ENCODE peak calls at places on chromosome 15, in six cellular contexts. Z, J, M, Y, I and L are unnamed samples.

GRCh38 chr15:77538011-77538410 is 94.7 kb downstream of the LINGO1 start:
- DNase-seq in Z (no peak), J (no peak), M (peak), Y (no peak), I (no peak), L (no peak)

GRCh38 chr15:58065445-58066041 is at the start of gene ALDH1A2:
- DNase-seq in Z (peak), J (no peak), M (no peak), Y (no peak), I (no peak), L (no peak)

GRCh38 chr15:83927704-83928391 is 273.9 kb downstream of the ADAMTSL3 start:
- DNase-seq in Z (no peak), J (no peak), M (no peak), Y (no peak), I (no peak), L (no peak)

GRCh38 chr15:34693053-34693744 is 61.6 kb downstream of the GJD2 start:
- DNase-seq in Z (no peak), J (peak), M (no peak), Y (peak), I (no peak), L (no peak)

GRCh38 chr15:75061272-75061671 is 37.9 kb downstream of the PPCDC start:
- DNase-seq in Z (no peak), J (peak), M (peak), Y (peak), I (no peak), L (no peak)

GRCh38 chr15:62957130-62957529 is 85.4 kb upstream of the TPM1 start:
- DNase-seq in Z (no peak), J (peak), M (no peak), Y (no peak), I (no peak), L (no peak)

GRCh38 chr15:62565620-62566019 is 400.5 kb upstream of the C2CD4B start:
- DNase-seq in Z (no peak), J (no peak), M (no peak), Y (no peak), I (no peak), L (no peak)

GRCh38 chr15:34699968-34700640 is 54.7 kb downstream of the GJD2 start:
- DNase-seq in Z (no peak), J (no peak), M (no peak), Y (peak), I (no peak), L (no peak)

GRCh38 chr15:35986072-35986666 is 440.2 kb upstream of the DPH6 start:
- DNase-seq in Z (peak), J (peak), M (no peak), Y (no peak), I (no peak), L (no peak)

DNA sequence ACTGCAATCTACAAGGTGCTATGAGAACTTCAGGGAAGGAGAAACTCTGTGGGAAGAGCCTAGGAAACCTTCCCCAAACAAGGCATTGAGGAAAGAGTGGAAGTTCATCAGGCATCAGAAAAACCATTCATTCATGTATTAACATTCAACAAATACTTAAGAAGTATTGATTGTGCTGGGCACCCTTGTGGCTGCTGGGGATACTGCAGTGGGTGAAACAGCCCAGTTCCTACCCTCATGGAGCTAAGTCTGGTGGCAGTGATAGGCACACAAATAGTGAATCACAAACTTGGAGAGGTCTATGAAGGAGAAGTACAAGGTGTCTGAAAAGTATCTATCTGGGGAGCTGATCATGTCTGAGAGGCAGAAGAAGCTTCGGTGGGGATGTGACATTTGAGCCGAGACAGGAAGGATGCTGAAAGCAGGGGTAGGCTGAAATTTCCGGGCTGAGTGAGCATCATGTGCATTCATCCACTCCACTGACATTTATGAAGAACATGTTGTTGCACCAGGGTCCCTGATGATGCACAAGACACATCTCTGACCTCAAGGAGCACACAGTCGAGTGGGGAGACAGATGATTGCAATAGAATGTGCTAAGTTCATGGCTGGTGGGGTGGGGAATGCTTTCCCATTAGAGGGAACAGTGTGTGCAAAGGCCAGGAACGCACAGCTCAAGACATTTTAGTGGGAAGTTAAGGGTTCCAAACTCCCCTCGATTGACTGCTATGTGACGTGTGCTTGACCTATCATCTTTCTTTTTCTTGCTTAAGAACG is 309.0 kb upstream of the ICE2 start:
- DNase-seq in Z (no peak), J (no peak), M (no peak), Y (no peak), I (no peak), L (no peak)
- TF ChIP-seq CTCF in Z (no peak), J (peak), M (peak), Y (peak), I (peak), L (peak)

DNA sequence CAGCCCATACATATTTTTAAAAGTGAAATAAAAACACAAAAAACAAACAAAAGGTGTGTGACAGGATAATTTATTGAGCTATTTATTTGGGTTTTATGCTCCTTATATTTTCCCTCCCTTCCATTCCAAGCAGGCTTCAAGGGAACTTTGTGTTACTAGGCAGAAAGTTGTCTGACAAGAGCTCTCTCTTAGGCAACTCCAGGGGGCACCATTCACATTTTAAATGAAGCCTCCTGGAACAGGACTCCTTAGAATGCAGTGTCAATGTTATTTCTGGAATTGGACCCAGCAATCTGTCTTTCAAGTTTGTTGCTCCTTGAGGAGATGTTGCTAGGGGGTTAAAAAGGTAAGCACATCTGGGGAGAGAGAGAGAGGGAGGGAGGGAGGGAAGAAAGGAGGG is 5.4 kb upstream of the RFX7 start:
- DNase-seq in Z (no peak), J (peak), M (no peak), Y (peak), I (no peak), L (peak)
- TF ChIP-seq CTCF in Z (no peak), J (peak), M (peak), Y (peak), I (peak), L (peak)

GRCh38 chr15:45715528-45715927 is 80.7 kb downstream of the SQOR start:
- DNase-seq in Z (no peak), J (peak), M (no peak), Y (no peak), I (no peak), L (no peak)
- TF ChIP-seq CTCF in Z (no peak), J (peak), M (peak), Y (peak), I (peak), L (peak)

DNA sequence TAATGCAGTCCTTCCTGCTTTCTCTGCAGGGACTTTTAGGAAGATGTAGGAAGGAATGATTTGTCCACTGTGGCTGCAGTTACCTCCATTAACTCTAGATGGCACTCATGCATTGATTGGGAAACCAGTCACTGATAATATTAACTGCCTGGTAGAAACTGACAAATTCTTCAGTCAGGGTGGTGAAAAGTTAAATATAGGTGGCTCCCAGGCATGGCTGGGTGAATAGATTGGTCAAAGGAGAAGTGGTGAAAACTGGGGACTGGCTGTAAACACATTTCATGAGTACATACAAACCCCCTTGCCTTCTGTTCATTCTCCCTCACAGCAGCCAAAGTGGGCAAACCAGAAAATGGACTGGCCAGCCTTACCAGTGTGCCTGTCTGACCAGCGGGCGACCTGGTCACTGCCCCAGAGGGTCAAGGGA is 333.4 kb downstream of the THSD4 start:
- DNase-seq in Z (peak), J (peak), M (peak), Y (peak), I (no peak), L (no peak)
- TF ChIP-seq CTCF in Z (peak), J (peak), M (peak), Y (peak), I (peak), L (peak)

DNA sequence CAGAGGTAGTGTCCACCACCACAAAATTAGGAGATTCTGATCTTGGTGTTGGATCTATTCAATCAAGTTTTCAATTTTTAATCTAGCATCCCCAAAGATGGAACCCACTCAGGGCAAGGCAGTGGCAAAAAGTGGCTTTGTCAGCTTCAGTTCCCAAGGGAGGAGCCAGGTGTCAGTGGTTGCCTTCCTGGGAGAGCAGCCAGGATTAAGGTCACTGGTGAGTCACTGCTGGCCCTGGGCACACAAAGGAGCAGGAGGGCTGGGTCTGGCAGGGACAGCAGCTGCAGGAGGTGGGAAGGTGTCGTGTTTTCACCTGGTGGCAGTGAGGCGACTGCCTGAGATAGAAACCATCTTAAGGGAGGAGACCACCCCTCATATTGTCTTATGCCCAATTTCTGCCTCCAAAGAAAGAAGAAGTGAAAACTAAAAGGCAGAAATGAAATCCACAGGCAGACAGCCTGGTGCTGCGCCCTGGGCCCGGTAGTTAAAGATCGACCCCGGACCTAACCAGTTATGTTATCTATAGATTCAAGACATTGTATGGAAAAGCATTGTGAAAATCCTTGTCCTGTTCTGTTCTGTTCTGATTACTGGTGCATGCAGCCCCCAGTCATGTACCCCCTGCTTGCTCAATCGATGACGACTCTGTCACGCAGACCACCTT is 5.9 kb upstream of the KLHL25 start:
- DNase-seq in Z (no peak), J (peak), M (no peak), Y (peak), I (no peak), L (peak)
- TF ChIP-seq CTCF in Z (no peak), J (no peak), M (no peak), Y (no peak), I (no peak), L (peak)

GRCh38 chr15:67422296-67422695 is 98.6 kb upstream of the C15orf61 start:
- DNase-seq in Z (no peak), J (no peak), M (no peak), Y (no peak), I (no peak), L (no peak)
- TF ChIP-seq CTCF in Z (no peak), J (no peak), M (peak), Y (no peak), I (no peak), L (no peak)

GRCh38 chr15:76342046-76342381 is 5.4 kb downstream of the ISL2 start:
- DNase-seq in Z (no peak), J (no peak), M (peak), Y (no peak), I (no peak), L (no peak)
- TF ChIP-seq CTCF in Z (no peak), J (no peak), M (no peak), Y (no peak), I (no peak), L (no peak)

DNA sequence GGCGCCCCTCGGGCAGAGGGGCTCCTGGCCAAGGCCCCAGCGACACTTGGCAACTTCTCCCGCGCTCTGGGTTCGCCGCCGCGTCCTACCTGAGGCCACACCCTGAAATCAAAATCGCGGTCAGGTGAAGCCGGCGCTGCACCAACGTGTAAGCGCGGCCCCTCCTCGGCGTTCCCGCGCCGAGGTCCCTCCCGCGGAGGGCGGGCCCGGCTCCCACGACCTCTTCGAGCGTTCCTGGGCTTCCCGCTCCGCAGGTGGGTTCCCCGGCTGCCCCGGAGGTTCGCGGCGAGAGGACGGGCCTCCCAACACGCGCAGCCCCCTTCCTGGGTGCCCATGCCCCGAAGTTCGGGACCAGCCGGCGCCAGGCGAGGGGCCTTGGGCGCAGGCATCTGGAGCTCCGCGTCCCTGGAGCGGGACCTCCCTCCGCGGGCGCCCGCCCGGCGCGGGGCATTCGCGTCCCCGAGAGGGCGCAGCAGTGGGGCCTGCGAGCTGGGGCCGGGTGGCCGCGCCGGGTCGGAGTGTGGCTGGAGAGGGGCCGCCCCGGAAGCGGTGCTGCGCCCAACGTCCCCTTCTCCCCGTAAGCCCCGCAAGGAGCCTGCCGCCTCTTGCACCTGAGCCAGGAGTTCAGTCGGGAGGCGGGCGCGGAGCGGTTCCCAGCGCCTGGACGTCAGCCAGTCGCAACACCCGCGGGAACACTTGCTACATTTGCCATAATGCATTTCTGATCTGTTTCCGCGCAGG is 13.7 kb downstream of the PAK6 start:
- DNase-seq in Z (no peak), J (no peak), M (peak), Y (peak), I (no peak), L (no peak)
- TF ChIP-seq CTCF in Z (no peak), J (no peak), M (no peak), Y (no peak), I (no peak), L (no peak)